ENCODE peak calls at places on chromosomes 5 and 9, in nine cellular contexts. One of them, this sample, is unnamed.

GRCh38 chr5:50856720-50857119 is 190.3 kb downstream of the PARP8 start:
- DNase-seq in fibroblast of the conjunctiva: no peak
- DNase-seq in stimulated activated CD8-positive, alpha-beta memory T cell treated with anti-CD3 and anti-CD28 coated beads, Interleukin-15, amount 100 ng/mL, for 4 hours: no peak
- DNase-seq in HT1080: no peak
- DNase-seq in activated CD8-positive, alpha-beta T cell treated with anti-CD3 and anti-CD28 coated beads, Interleukin-2, amount 10 ng/mL, durations not matched to agents 7 days and 5 days: no peak
- DNase-seq in NCI-H1417: no peak
- DNase-seq in fibroblast of lung: no peak
- DNase-seq in HuH-7: no peak
- DNase-seq in ELR: no peak
- DNase-seq in this sample: no peak

GRCh38 chr9:91963711-91964240 is 13.7 kb upstream of the ROR2 start:
- DNase-seq in fibroblast of lung: no peak
- DNase-seq in activated CD8-positive, alpha-beta T cell treated with anti-CD3 and anti-CD28 coated beads, Interleukin-2, amount 10 ng/mL, durations not matched to agents 7 days and 5 days: no peak
- DNase-seq in HuH-7: no peak
- DNase-seq in NCI-H1417: no peak
- DNase-seq in HT1080: no peak
- DNase-seq in stimulated activated CD8-positive, alpha-beta memory T cell treated with anti-CD3 and anti-CD28 coated beads, Interleukin-15, amount 100 ng/mL, for 4 hours: no peak
- DNase-seq in fibroblast of the conjunctiva: no peak
- DNase-seq in ELR: no peak
- DNase-seq in this sample: no peak

GRCh38 chr5:126982195-126982594 is 48.2 kb downstream of the MARCHF3 start:
- DNase-seq in ELR: no peak
- DNase-seq in HT1080: no peak
- DNase-seq in stimulated activated CD8-positive, alpha-beta memory T cell treated with anti-CD3 and anti-CD28 coated beads, Interleukin-15, amount 100 ng/mL, for 4 hours: no peak
- DNase-seq in activated CD8-positive, alpha-beta T cell treated with anti-CD3 and anti-CD28 coated beads, Interleukin-2, amount 10 ng/mL, durations not matched to agents 7 days and 5 days: no peak
- DNase-seq in fibroblast of the conjunctiva: no peak
- DNase-seq in NCI-H1417: no peak
- DNase-seq in fibroblast of lung: no peak
- DNase-seq in HuH-7: no peak
- DNase-seq in this sample: no peak

GRCh38 chr9:86829496-86830046 is 117.7 kb downstream of the GAS1 start:
- DNase-seq in activated CD8-positive, alpha-beta T cell treated with anti-CD3 and anti-CD28 coated beads, Interleukin-2, amount 10 ng/mL, durations not matched to agents 7 days and 5 days: no peak
- DNase-seq in HT1080: no peak
- DNase-seq in fibroblast of the conjunctiva: no peak
- DNase-seq in fibroblast of lung: no peak
- DNase-seq in NCI-H1417: no peak
- DNase-seq in ELR: no peak
- DNase-seq in HuH-7: no peak
- DNase-seq in stimulated activated CD8-positive, alpha-beta memory T cell treated with anti-CD3 and anti-CD28 coated beads, Interleukin-15, amount 100 ng/mL, for 4 hours: no peak
- DNase-seq in this sample: no peak

GRCh38 chr9:121673576-121673975 is 22.1 kb downstream of the DAB2IP start:
- DNase-seq in stimulated activated CD8-positive, alpha-beta memory T cell treated with anti-CD3 and anti-CD28 coated beads, Interleukin-15, amount 100 ng/mL, for 4 hours: no peak
- DNase-seq in HT1080: no peak
- DNase-seq in fibroblast of the conjunctiva: no peak
- DNase-seq in ELR: no peak
- DNase-seq in NCI-H1417: no peak
- DNase-seq in fibroblast of lung: no peak
- DNase-seq in activated CD8-positive, alpha-beta T cell treated with anti-CD3 and anti-CD28 coated beads, Interleukin-2, amount 10 ng/mL, durations not matched to agents 7 days and 5 days: no peak
- DNase-seq in HuH-7: no peak
- DNase-seq in this sample: no peak

GRCh38 chr9:98142182-98142924 is 23.3 kb upstream of the TRIM14 start:
- DNase-seq in fibroblast of the conjunctiva: no peak
- DNase-seq in stimulated activated CD8-positive, alpha-beta memory T cell treated with anti-CD3 and anti-CD28 coated beads, Interleukin-15, amount 100 ng/mL, for 4 hours: no peak
- DNase-seq in HuH-7: peak
- DNase-seq in NCI-H1417: no peak
- DNase-seq in activated CD8-positive, alpha-beta T cell treated with anti-CD3 and anti-CD28 coated beads, Interleukin-2, amount 10 ng/mL, durations not matched to agents 7 days and 5 days: no peak
- DNase-seq in fibroblast of lung: no peak
- DNase-seq in HT1080: no peak
- DNase-seq in ELR: no peak
- DNase-seq in this sample: no peak

GRCh38 chr9:117487555-117488175 is 72.8 kb upstream of the ASTN2 start:
- DNase-seq in ELR: peak
- DNase-seq in HT1080: peak
- DNase-seq in activated CD8-positive, alpha-beta T cell treated with anti-CD3 and anti-CD28 coated beads, Interleukin-2, amount 10 ng/mL, durations not matched to agents 7 days and 5 days: peak
- DNase-seq in fibroblast of lung: peak
- DNase-seq in fibroblast of the conjunctiva: peak
- DNase-seq in HuH-7: peak
- DNase-seq in NCI-H1417: peak
- DNase-seq in stimulated activated CD8-positive, alpha-beta memory T cell treated with anti-CD3 and anti-CD28 coated beads, Interleukin-15, amount 100 ng/mL, for 4 hours: no peak
- DNase-seq in this sample: peak

GRCh38 chr9:98225015-98225442 is 30.4 kb downstream of the TBC1D2 start:
- DNase-seq in ELR: no peak
- DNase-seq in fibroblast of lung: no peak
- DNase-seq in HT1080: no peak
- DNase-seq in HuH-7: peak
- DNase-seq in activated CD8-positive, alpha-beta T cell treated with anti-CD3 and anti-CD28 coated beads, Interleukin-2, amount 10 ng/mL, durations not matched to agents 7 days and 5 days: no peak
- DNase-seq in fibroblast of the conjunctiva: no peak
- DNase-seq in NCI-H1417: no peak
- DNase-seq in stimulated activated CD8-positive, alpha-beta memory T cell treated with anti-CD3 and anti-CD28 coated beads, Interleukin-15, amount 100 ng/mL, for 4 hours: no peak
- DNase-seq in this sample: no peak

GRCh38 chr9:72856985-72857631 is 95.7 kb downstream of the ALDH1A1 start:
- DNase-seq in HuH-7: peak
- DNase-seq in activated CD8-positive, alpha-beta T cell treated with anti-CD3 and anti-CD28 coated beads, Interleukin-2, amount 10 ng/mL, durations not matched to agents 7 days and 5 days: no peak
- DNase-seq in NCI-H1417: peak
- DNase-seq in ELR: peak
- DNase-seq in fibroblast of the conjunctiva: peak
- DNase-seq in fibroblast of lung: peak
- DNase-seq in stimulated activated CD8-positive, alpha-beta memory T cell treated with anti-CD3 and anti-CD28 coated beads, Interleukin-15, amount 100 ng/mL, for 4 hours: no peak
- DNase-seq in HT1080: peak
- DNase-seq in this sample: peak

GRCh38 chr5:3999929-4000328 is 404.3 kb downstream of the IRX1 start:
- DNase-seq in stimulated activated CD8-positive, alpha-beta memory T cell treated with anti-CD3 and anti-CD28 coated beads, Interleukin-15, amount 100 ng/mL, for 4 hours: no peak
- DNase-seq in HT1080: no peak
- DNase-seq in fibroblast of lung: no peak
- DNase-seq in HuH-7: no peak
- DNase-seq in activated CD8-positive, alpha-beta T cell treated with anti-CD3 and anti-CD28 coated beads, Interleukin-2, amount 10 ng/mL, durations not matched to agents 7 days and 5 days: no peak
- DNase-seq in ELR: no peak
- DNase-seq in fibroblast of the conjunctiva: no peak
- DNase-seq in NCI-H1417: no peak
- DNase-seq in this sample: no peak